ENCODE peak calls at places on chromosomes 12 and 14, in eight cellular contexts. T is DMS53; E is uterus; R is kidney tubule cell; X is Jurkat, Clone E6-1; P is HTR-8/SVneo; N is fibroblast of pulmonary artery; W is stimulated activated CD8-positive, alpha-beta memory T cell treated with anti-CD3 and anti-CD28 coated beads, Interleukin-12 subunit alpha, Interleukin-12 subunit beta, amount 100 ng/mL, for 1 hour. O is an unnamed sample.

GRCh38 chr12:58393152-58393551 is 451.8 kb downstream of the ATP23 start:
- DNase-seq in N (no peak), X (no peak), P (peak), E (no peak), R (peak), W (no peak), T (peak), O (no peak)

GRCh38 chr12:105036937-105037649 is 47.2 kb downstream of the ALDH1L2 start:
- DNase-seq in E (no peak), T (peak), P (no peak), R (peak), N (no peak), X (no peak), W (no peak), O (peak)

GRCh38 chr14:101977311-101978071 is 13.1 kb downstream of the DYNC1H1 start:
- DNase-seq in N (peak), X (no peak), W (no peak), E (no peak), R (no peak), P (no peak), T (no peak), O (no peak)

GRCh38 chr12:106919910-106920544 is 35.7 kb upstream of the TMEM263 start:
- DNase-seq in X (peak), N (peak), W (peak), E (no peak), R (peak), T (peak), P (peak), O (peak)

GRCh38 chr14:63857467-63858030 is 4.7 kb downstream of the SYNE2 start:
- DNase-seq in E (no peak), T (peak), R (peak), X (no peak), W (peak), N (no peak), P (no peak), O (no peak)

GRCh38 chr12:203462-204260 is 10.3 kb downstream of the SLC6A12 start:
- DNase-seq in X (no peak), N (no peak), W (no peak), T (peak), P (peak), E (no peak), R (no peak), O (no peak)

GRCh38 chr12:39378346-39378745 is 64.6 kb downstream of the KIF21A start:
- DNase-seq in E (no peak), X (no peak), W (no peak), T (no peak), R (no peak), P (no peak), N (peak), O (no peak)

GRCh38 chr12:50611021-50611420 is 106.2 kb downstream of the DIP2B start:
- DNase-seq in X (no peak), P (no peak), R (no peak), N (no peak), W (no peak), T (no peak), E (no peak), O (no peak)

O was measured in HT-29.